ENCODE peak calls at places on chromosome 16, in six cellular contexts. One of them, this sample, is unnamed.

GRCh38 chr16:83233153-83233552 is 574.6 kb upstream of the HSBP1 start:
- DNase-seq in H9: no peak
- DNase-seq in neuronal stem cell: no peak
- DNase-seq in mesenchymal stem cell: peak
- DNase-seq in IMR-90: peak
- DNase-seq in mesendoderm: no peak
- DNase-seq in this sample: no peak

GRCh38 chr16:30901201-30902069 is 5.0 kb downstream of the CTF1 start:
- DNase-seq in H9: no peak
- DNase-seq in neuronal stem cell: no peak
- DNase-seq in mesenchymal stem cell: peak
- DNase-seq in IMR-90: no peak
- DNase-seq in mesendoderm: peak
- DNase-seq in this sample: no peak

GRCh38 chr16:10983175-10983558 is 38.8 kb downstream of the CLEC16A start:
- DNase-seq in H9: no peak
- DNase-seq in neuronal stem cell: no peak
- DNase-seq in mesenchymal stem cell: no peak
- DNase-seq in IMR-90: no peak
- DNase-seq in mesendoderm: no peak
- DNase-seq in this sample: no peak

GRCh38 chr16:75322706-75323105 is 71.3 kb upstream of the BCAR1 start:
- DNase-seq in H9: no peak
- DNase-seq in neuronal stem cell: no peak
- DNase-seq in mesenchymal stem cell: peak
- DNase-seq in IMR-90: peak
- DNase-seq in mesendoderm: no peak
- DNase-seq in this sample: no peak

GRCh38 chr16:82182237-82183003 is 12.4 kb upstream of the MPHOSPH6 start:
- DNase-seq in H9: no peak
- DNase-seq in neuronal stem cell: no peak
- DNase-seq in mesenchymal stem cell: no peak
- DNase-seq in IMR-90: no peak
- DNase-seq in mesendoderm: no peak
- DNase-seq in this sample: no peak

GRCh38 chr16:57882206-57882605 is 79.9 kb upstream of the KIFC3 start:
- DNase-seq in H9: no peak
- DNase-seq in neuronal stem cell: no peak
- DNase-seq in mesenchymal stem cell: no peak
- DNase-seq in IMR-90: no peak
- DNase-seq in mesendoderm: no peak
- DNase-seq in this sample: no peak

GRCh38 chr16:86939609-86940008 is 361.3 kb downstream of the FOXL1 start:
- DNase-seq in H9: no peak
- DNase-seq in neuronal stem cell: no peak
- DNase-seq in mesenchymal stem cell: no peak
- DNase-seq in IMR-90: no peak
- DNase-seq in mesendoderm: no peak
- DNase-seq in this sample: no peak

GRCh38 chr16:47731252-47731651 is 270.1 kb downstream of the PHKB start:
- DNase-seq in H9: no peak
- DNase-seq in neuronal stem cell: no peak
- DNase-seq in mesenchymal stem cell: peak
- DNase-seq in IMR-90: peak
- DNase-seq in mesendoderm: no peak
- DNase-seq in this sample: no peak

GRCh38 chr16:11407047-11407982 is 62.1 kb downstream of the RMI2 start:
- DNase-seq in H9: peak
- DNase-seq in neuronal stem cell: peak
- DNase-seq in mesenchymal stem cell: peak
- DNase-seq in IMR-90: peak
- DNase-seq in mesendoderm: peak
- DNase-seq in this sample: peak

GRCh38 chr16:23948949-23949392 is 113.2 kb downstream of the PRKCB start:
- DNase-seq in H9: no peak
- DNase-seq in neuronal stem cell: no peak
- DNase-seq in mesenchymal stem cell: no peak
- DNase-seq in IMR-90: no peak
- DNase-seq in mesendoderm: no peak
- DNase-seq in this sample: no peak

GRCh38 chr16:57911711-57912110 is 59.2 kb downstream of the CNGB1 start:
- DNase-seq in H9: peak
- DNase-seq in neuronal stem cell: no peak
- DNase-seq in mesenchymal stem cell: no peak
- DNase-seq in IMR-90: no peak
- DNase-seq in mesendoderm: peak
- DNase-seq in this sample: no peak

GRCh38 chr16:57502048-57502775 is 15.9 kb upstream of the DOK4 start:
- DNase-seq in H9: no peak
- DNase-seq in neuronal stem cell: no peak
- DNase-seq in mesenchymal stem cell: no peak
- DNase-seq in IMR-90: no peak
- DNase-seq in mesendoderm: no peak
- DNase-seq in this sample: no peak

GRCh38 chr16:73054732-73055481 is 7.0 kb upstream of the ZFHX3 start:
- DNase-seq in H9: no peak
- DNase-seq in neuronal stem cell: no peak
- DNase-seq in mesenchymal stem cell: peak
- DNase-seq in IMR-90: peak
- DNase-seq in mesendoderm: peak
- DNase-seq in this sample: no peak

GRCh38 chr16:78307824-78308528 is 208.5 kb downstream of the WWOX start:
- DNase-seq in H9: no peak
- DNase-seq in neuronal stem cell: no peak
- DNase-seq in mesenchymal stem cell: no peak
- DNase-seq in IMR-90: no peak
- DNase-seq in mesendoderm: peak
- DNase-seq in this sample: no peak

GRCh38 chr16:85623997-85624601 is 11.0 kb downstream of the GSE1 start:
- DNase-seq in H9: no peak
- DNase-seq in neuronal stem cell: no peak
- DNase-seq in mesenchymal stem cell: no peak
- DNase-seq in IMR-90: no peak
- DNase-seq in mesendoderm: no peak
- DNase-seq in this sample: no peak

GRCh38 chr16:77674888-77675287 is 47.4 kb upstream of the NUDT7 start:
- DNase-seq in H9: no peak
- DNase-seq in neuronal stem cell: no peak
- DNase-seq in mesenchymal stem cell: peak
- DNase-seq in IMR-90: peak
- DNase-seq in mesendoderm: no peak
- DNase-seq in this sample: no peak

GRCh38 chr16:58563775-58564174 is 48.5 kb downstream of the SETD6 start:
- DNase-seq in H9: no peak
- DNase-seq in neuronal stem cell: no peak
- DNase-seq in mesenchymal stem cell: no peak
- DNase-seq in IMR-90: no peak
- DNase-seq in mesendoderm: no peak
- DNase-seq in this sample: no peak

GRCh38 chr16:88352261-88353200 is 30.2 kb upstream of the ZNF469 start:
- DNase-seq in H9: no peak
- DNase-seq in neuronal stem cell: no peak
- DNase-seq in mesenchymal stem cell: no peak
- DNase-seq in IMR-90: no peak
- DNase-seq in mesendoderm: no peak
- DNase-seq in this sample: no peak

GRCh38 chr16:85457366-85457765 is 155.8 kb upstream of the GSE1 start:
- DNase-seq in H9: no peak
- DNase-seq in neuronal stem cell: no peak
- DNase-seq in mesenchymal stem cell: no peak
- DNase-seq in IMR-90: no peak
- DNase-seq in mesendoderm: no peak
- DNase-seq in this sample: no peak

GRCh38 chr16:54194008-54194731 is 92.4 kb downstream of the IRX3 start:
- DNase-seq in H9: peak
- DNase-seq in neuronal stem cell: peak
- DNase-seq in mesenchymal stem cell: no peak
- DNase-seq in IMR-90: no peak
- DNase-seq in mesendoderm: peak
- DNase-seq in this sample: peak

GRCh38 chr16:66326995-66327513 is 39.4 kb upstream of the CDH5 start:
- DNase-seq in H9: no peak
- DNase-seq in neuronal stem cell: no peak
- DNase-seq in mesenchymal stem cell: no peak
- DNase-seq in IMR-90: no peak
- DNase-seq in mesendoderm: peak
- DNase-seq in this sample: no peak

GRCh38 chr16:46822270-46822669 is 8.7 kb downstream of the C16orf87 start:
- DNase-seq in H9: no peak
- DNase-seq in neuronal stem cell: no peak
- DNase-seq in mesenchymal stem cell: peak
- DNase-seq in IMR-90: peak
- DNase-seq in mesendoderm: no peak
- DNase-seq in this sample: no peak

GRCh38 chr16:20903889-20904506 is 3.4 kb downstream of the LYRM1 start:
- DNase-seq in H9: no peak
- DNase-seq in neuronal stem cell: no peak
- DNase-seq in mesenchymal stem cell: peak
- DNase-seq in IMR-90: no peak
- DNase-seq in mesendoderm: no peak
- DNase-seq in this sample: no peak

GRCh38 chr16:87834668-87835473 is 34.4 kb downstream of the SLC7A5 start:
- DNase-seq in H9: no peak
- DNase-seq in neuronal stem cell: no peak
- DNase-seq in mesenchymal stem cell: no peak
- DNase-seq in IMR-90: peak
- DNase-seq in mesendoderm: no peak
- DNase-seq in this sample: no peak

GRCh38 chr16:57752581-57753447 is 17.2 kb downstream of the KATNB1 start:
- DNase-seq in H9: no peak
- DNase-seq in neuronal stem cell: no peak
- DNase-seq in mesenchymal stem cell: no peak
- DNase-seq in IMR-90: no peak
- DNase-seq in mesendoderm: no peak
- DNase-seq in this sample: no peak

GRCh38 chr16:85570213-85570734 is 42.8 kb upstream of the GSE1 start:
- DNase-seq in H9: no peak
- DNase-seq in neuronal stem cell: no peak
- DNase-seq in mesenchymal stem cell: no peak
- DNase-seq in IMR-90: no peak
- DNase-seq in mesendoderm: no peak
- DNase-seq in this sample: no peak

GRCh38 chr16:15765880-15766279 is 90.9 kb downstream of the MYH11 start:
- DNase-seq in H9: peak
- DNase-seq in neuronal stem cell: peak
- DNase-seq in mesenchymal stem cell: peak
- DNase-seq in IMR-90: peak
- DNase-seq in mesendoderm: peak
- DNase-seq in this sample: no peak

GRCh38 chr16:15946257-15947044 is 3.0 kb upstream of the ABCC1 start:
- DNase-seq in H9: no peak
- DNase-seq in neuronal stem cell: no peak
- DNase-seq in mesenchymal stem cell: peak
- DNase-seq in IMR-90: peak
- DNase-seq in mesendoderm: no peak
- DNase-seq in this sample: no peak

GRCh38 chr16:75402821-75403475 is 30.4 kb downstream of the CFDP1 start:
- DNase-seq in H9: no peak
- DNase-seq in neuronal stem cell: no peak
- DNase-seq in mesenchymal stem cell: peak
- DNase-seq in IMR-90: peak
- DNase-seq in mesendoderm: peak
- DNase-seq in this sample: no peak

DNA sequence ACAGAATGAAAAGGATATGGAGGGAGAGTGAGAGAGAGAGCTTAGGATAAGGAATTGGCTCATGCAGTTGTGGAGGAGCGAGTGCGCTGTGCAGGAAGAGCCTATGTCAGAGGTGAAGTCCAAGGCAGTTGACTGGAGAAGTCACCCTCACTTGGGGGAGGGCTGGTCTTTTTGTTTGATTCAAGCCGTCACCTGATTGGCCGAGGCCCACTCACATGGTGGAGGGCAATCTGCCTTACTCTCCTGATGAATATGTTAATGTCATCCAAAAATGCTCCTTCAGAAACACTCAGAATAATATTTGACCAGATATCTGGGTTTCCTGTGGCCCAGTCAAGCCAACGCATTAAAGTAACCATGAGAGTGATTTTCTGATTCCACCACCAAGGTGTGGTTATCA is 131.7 kb downstream of the KATNIP start:
- DNase-seq in H9: no peak
- DNase-seq in neuronal stem cell: no peak
- DNase-seq in mesenchymal stem cell: no peak
- DNase-seq in IMR-90: no peak
- DNase-seq in mesendoderm: no peak
- DNase-seq in this sample: no peak
- H2BK15ac ChIP-seq in H9: no peak
- H2BK15ac ChIP-seq in neuronal stem cell: no peak
- H2BK15ac ChIP-seq in mesenchymal stem cell: no peak
- H2BK15ac ChIP-seq in IMR-90: no peak
- H2BK15ac ChIP-seq in mesendoderm: no peak
- H2BK15ac ChIP-seq in this sample: no peak

GRCh38 chr16:89956511-89957213 is 8.1 kb downstream of the DEF8 start:
- DNase-seq in H9: no peak
- DNase-seq in neuronal stem cell: no peak
- DNase-seq in mesenchymal stem cell: no peak
- DNase-seq in IMR-90: no peak
- DNase-seq in mesendoderm: no peak
- DNase-seq in this sample: no peak
- H2BK15ac ChIP-seq in H9: no peak
- H2BK15ac ChIP-seq in neuronal stem cell: no peak
- H2BK15ac ChIP-seq in mesenchymal stem cell: no peak
- H2BK15ac ChIP-seq in IMR-90: no peak
- H2BK15ac ChIP-seq in mesendoderm: no peak
- H2BK15ac ChIP-seq in this sample: no peak

GRCh38 chr16:2986623-2987188 is 6.5 kb upstream of the PKMYT1 start:
- DNase-seq in H9: no peak
- DNase-seq in neuronal stem cell: no peak
- DNase-seq in mesenchymal stem cell: no peak
- DNase-seq in IMR-90: no peak
- DNase-seq in mesendoderm: no peak
- DNase-seq in this sample: no peak
- H2BK15ac ChIP-seq in H9: no peak
- H2BK15ac ChIP-seq in neuronal stem cell: peak
- H2BK15ac ChIP-seq in mesenchymal stem cell: no peak
- H2BK15ac ChIP-seq in IMR-90: no peak
- H2BK15ac ChIP-seq in mesendoderm: no peak
- H2BK15ac ChIP-seq in this sample: no peak

GRCh38 chr16:79751785-79752184 is 151.2 kb upstream of the MAF start:
- DNase-seq in H9: no peak
- DNase-seq in neuronal stem cell: no peak
- DNase-seq in mesenchymal stem cell: no peak
- DNase-seq in IMR-90: no peak
- DNase-seq in mesendoderm: no peak
- DNase-seq in this sample: no peak

GRCh38 chr16:79754081-79754872 is 153.7 kb upstream of the MAF start:
- DNase-seq in H9: no peak
- DNase-seq in neuronal stem cell: no peak
- DNase-seq in mesenchymal stem cell: peak
- DNase-seq in IMR-90: no peak
- DNase-seq in mesendoderm: peak
- DNase-seq in this sample: no peak

GRCh38 chr16:79752421-79752820 is 151.9 kb upstream of the MAF start:
- DNase-seq in H9: no peak
- DNase-seq in neuronal stem cell: no peak
- DNase-seq in mesenchymal stem cell: no peak
- DNase-seq in IMR-90: no peak
- DNase-seq in mesendoderm: no peak
- DNase-seq in this sample: no peak

GRCh38 chr16:79747688-79748087 is 147.2 kb upstream of the MAF start:
- DNase-seq in H9: no peak
- DNase-seq in neuronal stem cell: no peak
- DNase-seq in mesenchymal stem cell: no peak
- DNase-seq in IMR-90: no peak
- DNase-seq in mesendoderm: no peak
- DNase-seq in this sample: no peak

GRCh38 chr16:79748629-79749028 is 148.1 kb upstream of the MAF start:
- DNase-seq in H9: no peak
- DNase-seq in neuronal stem cell: no peak
- DNase-seq in mesenchymal stem cell: no peak
- DNase-seq in IMR-90: no peak
- DNase-seq in mesendoderm: no peak
- DNase-seq in this sample: no peak
- H2BK15ac ChIP-seq in H9: no peak
- H2BK15ac ChIP-seq in neuronal stem cell: no peak
- H2BK15ac ChIP-seq in mesenchymal stem cell: no peak
- H2BK15ac ChIP-seq in IMR-90: no peak
- H2BK15ac ChIP-seq in mesendoderm: no peak
- H2BK15ac ChIP-seq in this sample: no peak

This sample was measured in H1.